ENCODE peak calls at places on chromosomes 7 and 10, in five cellular contexts. V, R, K, U and F are unnamed samples. For H3K27me3, the result is how much of the 10 kb centered on the place peaks cover.

GRCh38 chr10:70803768-70804423 is 11.9 kb upstream of the SGPL1 start:
- DNase-seq in V (no peak), R (no peak), K (no peak), U (no peak), F (no peak)

GRCh38 chr10:13528138-13528874 is 508 bp downstream of the BEND7 start:
- DNase-seq in V (peak), R (peak), K (no peak), U (no peak), F (peak)

GRCh38 chr7:119545118-119545517 is 727.9 kb upstream of the KCND2 start:
- DNase-seq in V (no peak), R (no peak), K (peak), U (no peak), F (no peak)

GRCh38 chr7:136687693-136688322 is 180.6 kb upstream of the CHRM2 start:
- DNase-seq in V (peak), R (peak), K (peak), U (no peak), F (peak)

GRCh38 chr10:31554556-31554955 is 235.5 kb downstream of the ZEB1 start:
- DNase-seq in V (peak), R (no peak), K (peak), U (no peak), F (no peak)

GRCh38 chr10:132541601-132542011 is 4.0 kb downstream of the INPP5A start:
- DNase-seq in V (peak), R (no peak), K (no peak), U (no peak), F (no peak)

GRCh38 chr7:36652431-36652830 is 71.9 kb downstream of the AOAH start:
- DNase-seq in V (peak), R (no peak), K (no peak), U (no peak), F (no peak)

GRCh38 chr10:112546474-112546873 is 99.5 kb downstream of the VTI1A start:
- DNase-seq in V (no peak), R (no peak), K (no peak), U (no peak), F (no peak)

GRCh38 chr7:96017877-96018276 is 245.5 kb downstream of the DYNC1I1 start:
- DNase-seq in V (no peak), R (no peak), K (no peak), U (no peak), F (peak)

GRCh38 chr10:131127610-131128009 is 183.9 kb downstream of the TCERG1L start:
- DNase-seq in V (no peak), R (no peak), K (no peak), U (no peak), F (no peak)

GRCh38 chr7:67595421-67595820 is 598.8 kb downstream of the TYW1 start:
- DNase-seq in V (no peak), R (no peak), K (no peak), U (no peak), F (no peak)

GRCh38 chr7:55063036-55063435 is 44.2 kb downstream of the EGFR start:
- DNase-seq in V (no peak), R (no peak), K (no peak), U (no peak), F (no peak)

GRCh38 chr7:94059747-94060146 is 55.6 kb upstream of the BET1 start:
- DNase-seq in V (peak), R (no peak), K (peak), U (no peak), F (no peak)

GRCh38 chr7:141593134-141593533 is 41.9 kb downstream of the AGK start:
- DNase-seq in V (peak), R (no peak), K (peak), U (no peak), F (no peak)

GRCh38 chr7:2373124-2373556 is 18.5 kb downstream of the EIF3B start:
- DNase-seq in V (peak), R (peak), K (no peak), U (no peak), F (peak)

GRCh38 chr10:116767235-116767634 is 24.9 kb upstream of the HSPA12A start:
- DNase-seq in V (peak), R (peak), K (peak), U (no peak), F (no peak)

GRCh38 chr10:88991161-88991899 is 732 bp downstream of the FAS start:
- DNase-seq in V (peak), R (peak), K (peak), U (peak), F (peak)

GRCh38 chr7:51028128-51028830 is 245.6 kb upstream of the GRB10 start:
- DNase-seq in V (no peak), R (no peak), K (no peak), U (no peak), F (no peak)

GRCh38 chr7:132065193-132065972 is 509.0 kb upstream of the PODXL start:
- DNase-seq in V (peak), R (peak), K (peak), U (no peak), F (no peak)

GRCh38 chr7:142376356-142376997 is 118.6 kb upstream of the PRSS58 start:
- DNase-seq in V (no peak), R (no peak), K (no peak), U (no peak), F (no peak)

GRCh38 chr10:3972460-3973366 is 187.7 kb upstream of the KLF6 start:
- DNase-seq in V (peak), R (no peak), K (no peak), U (peak), F (no peak)

GRCh38 chr10:78672898-78673297 is 395.9 kb upstream of the ZMIZ1 start:
- DNase-seq in V (peak), R (no peak), K (peak), U (no peak), F (no peak)

GRCh38 chr7:20665096-20665495 is 49.6 kb downstream of the ABCB5 start:
- DNase-seq in V (no peak), R (no peak), K (no peak), U (no peak), F (no peak)

GRCh38 chr10:102133373-102134195 is 744 bp downstream of the PPRC1 start:
- DNase-seq in V (peak), R (peak), K (peak), U (peak), F (peak)

GRCh38 chr7:128703605-128704004 is 31.5 kb downstream of the GARIN1A start:
- DNase-seq in V (peak), R (no peak), K (no peak), U (no peak), F (no peak)

GRCh38 chr7:128701062-128701785 is 29.1 kb downstream of the GARIN1A start:
- DNase-seq in V (no peak), R (no peak), K (no peak), U (no peak), F (peak)

GRCh38 chr7:128699895-128700294 is 27.8 kb downstream of the GARIN1A start:
- DNase-seq in V (no peak), R (no peak), K (no peak), U (no peak), F (no peak)

GRCh38 chr7:128697301-128697905 is 25.3 kb downstream of the GARIN1A start:
- DNase-seq in V (peak), R (peak), K (peak), U (peak), F (peak)

DNA sequence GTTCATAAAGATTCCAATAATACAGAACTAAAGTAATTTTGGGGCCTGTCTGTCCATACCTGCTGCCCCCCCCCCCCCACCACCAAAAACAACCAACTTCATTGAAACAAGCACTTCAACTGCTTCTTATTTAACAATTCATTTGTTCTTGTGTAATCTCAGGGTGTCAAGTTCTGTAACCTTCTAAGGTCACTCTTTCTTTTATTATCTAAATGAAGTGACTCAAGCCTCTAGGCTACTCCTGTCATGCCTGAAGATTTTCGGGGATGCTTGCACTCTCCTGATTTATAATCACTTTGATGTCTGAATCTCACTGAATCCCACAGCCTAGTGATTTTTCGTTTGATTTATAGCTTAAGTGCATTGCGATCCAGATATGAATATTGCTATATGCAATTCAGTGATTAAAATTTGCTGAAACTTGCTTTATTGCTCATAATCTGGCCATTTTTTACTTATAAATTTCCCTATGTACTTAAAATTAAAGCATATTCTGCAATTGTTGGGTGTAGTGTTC is 27.2 kb downstream of the GARIN1A start:
- DNase-seq in V (no peak), R (no peak), K (no peak), U (no peak), F (no peak)
- H3K27me3 ChIP-seq in V (under half), R (under half), K (under half), U (under half), F (under half)

DNA sequence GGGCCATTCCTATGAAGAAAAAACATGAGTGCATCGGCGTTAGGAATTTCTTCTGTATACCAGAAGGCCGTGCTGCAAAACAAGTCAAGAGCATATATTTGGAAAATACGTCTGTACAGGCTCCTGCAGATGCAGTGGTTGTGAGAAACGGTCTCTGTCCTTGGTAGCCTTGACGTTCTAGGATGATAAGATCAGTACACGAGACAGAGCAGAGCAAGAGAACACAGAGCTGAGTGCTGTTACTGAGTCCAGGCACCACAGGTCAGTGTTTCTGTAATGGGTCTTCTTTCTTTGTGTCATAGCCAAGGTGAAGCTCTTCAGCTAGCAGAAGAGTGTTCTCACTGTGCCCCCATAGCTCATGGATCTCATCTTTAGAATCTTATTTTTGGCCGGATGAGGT is 62.8 kb downstream of the WDR37 start:
- DNase-seq in V (no peak), R (no peak), K (no peak), U (no peak), F (no peak)
- H3K27ac ChIP-seq in V (no peak), R (peak), K (no peak), U (no peak), F (no peak)

GRCh38 chr7:101166603-101166908 is 1.2 kb upstream of the VGF start:
- DNase-seq in V (no peak), R (no peak), K (no peak), U (no peak), F (no peak)
- H3K27me3 ChIP-seq in V (under half), R (under half), K (under half), U (half or more), F (half or more)

DNA sequence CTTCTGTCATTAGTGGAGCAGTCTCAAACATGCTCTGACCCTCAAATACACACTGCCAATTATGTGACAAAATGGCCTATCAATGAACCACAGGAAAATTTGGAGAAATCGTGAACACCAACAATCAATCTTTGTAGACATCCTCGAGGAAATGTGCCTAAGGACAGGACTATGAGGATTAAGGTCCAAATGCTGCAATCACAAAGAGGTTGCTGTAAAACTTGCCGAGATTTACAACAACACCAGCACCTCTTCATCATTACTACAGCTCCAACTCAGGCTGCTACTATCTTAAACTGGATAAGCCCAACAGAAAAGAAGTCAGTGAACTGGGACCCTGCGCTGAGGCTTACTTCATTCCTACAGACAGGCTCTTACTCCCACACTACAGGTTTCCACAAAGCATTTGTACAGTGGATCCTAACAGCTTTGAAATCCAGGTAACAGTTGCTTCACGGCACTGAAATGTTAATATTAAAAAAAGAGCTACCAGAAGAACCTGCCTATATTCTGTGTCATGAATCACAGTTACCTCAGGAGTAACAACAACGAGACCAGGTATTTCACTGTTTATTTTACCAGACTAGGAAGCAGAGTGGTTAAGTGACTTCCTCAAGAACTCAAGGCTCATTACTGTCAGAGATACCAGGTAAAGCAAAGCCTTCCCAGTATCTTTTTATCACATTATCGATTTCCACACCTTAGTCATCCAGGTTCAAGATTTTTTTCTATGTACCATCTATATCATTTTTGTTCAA is 23.9 kb downstream of the CACUL1 start:
- DNase-seq in V (no peak), R (no peak), K (no peak), U (no peak), F (no peak)
- H3K27ac ChIP-seq in V (no peak), R (no peak), K (no peak), U (no peak), F (no peak)

GRCh38 chr7:154841731-154842331 is 161.1 kb downstream of the PAXIP1 start:
- DNase-seq in V (no peak), R (no peak), K (no peak), U (no peak), F (peak)
- H3K27me3 ChIP-seq in V (under half), R (under half), K (under half), U (under half), F (under half)

GRCh38 chr10:69346776-69347175 is 68.5 kb downstream of the HK1 start:
- DNase-seq in V (no peak), R (no peak), K (no peak), U (no peak), F (no peak)

GRCh38 chr10:69345890-69346474 is 67.7 kb downstream of the HK1 start:
- DNase-seq in V (no peak), R (no peak), K (no peak), U (no peak), F (peak)

GRCh38 chr10:69344591-69345244 is 66.4 kb downstream of the HK1 start:
- DNase-seq in V (no peak), R (no peak), K (no peak), U (peak), F (peak)

GRCh38 chr10:69345402-69345801 is 67.1 kb downstream of the HK1 start:
- DNase-seq in V (no peak), R (no peak), K (no peak), U (no peak), F (peak)

DNA sequence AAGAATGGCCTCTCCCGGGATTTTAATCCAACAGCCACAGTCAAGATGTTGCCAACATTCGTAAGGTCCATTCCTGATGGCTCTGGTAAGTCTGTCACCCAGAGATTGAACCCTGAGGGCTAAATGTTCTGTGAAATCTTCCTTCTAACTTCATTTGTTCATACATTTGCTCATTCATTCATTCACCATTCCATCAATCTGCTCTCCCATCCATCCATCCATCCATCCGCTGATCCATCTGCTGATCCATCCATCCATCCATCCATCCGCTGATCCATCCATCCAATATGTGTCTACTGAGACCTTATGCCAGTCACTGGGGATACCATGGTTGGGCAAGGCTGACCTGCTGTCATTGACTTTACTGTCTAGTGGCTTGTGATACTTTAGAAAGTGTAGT is 65.6 kb downstream of the HK1 start:
- DNase-seq in V (no peak), R (no peak), K (no peak), U (no peak), F (no peak)
- H3K27ac ChIP-seq in V (no peak), R (no peak), K (no peak), U (no peak), F (no peak)